ENCODE peak calls at places on chromosomes 7 and 10, in five cellular contexts. F is stimulated activated CD8-positive, alpha-beta memory T cell treated with anti-CD3 and anti-CD28 coated beads, Interleukin-4, amount 100 ng/mL, for 1 hour; H is activated T-cell treated with anti-CD3 and anti-CD28 coated beads for 48 hours; W is stimulated activated naive CD4-positive, alpha-beta T cell; Q is colonic mucosa. L is an unnamed sample.

GRCh38 chr7:134452991-134453473 is 5.9 kb downstream of the AKR1B1 start:
- DNase-seq in Q (no peak), W (no peak), H (no peak), F (no peak), L (no peak)

GRCh38 chr7:80722596-80723141 is 84.2 kb downstream of the CD36 start:
- DNase-seq in Q (no peak), H (no peak), F (no peak), W (no peak), L (peak)

GRCh38 chr10:121049923-121050322 is 198.8 kb downstream of the WDR11 start:
- DNase-seq in F (no peak), H (no peak), Q (no peak), W (no peak), L (no peak)

GRCh38 chr10:102431452-102432124 is 786 bp downstream of the CUEDC2 start:
- DNase-seq in H (no peak), Q (no peak), F (no peak), W (no peak), L (no peak)

GRCh38 chr7:159144756-159145543 is at the start of gene VIPR2:
- DNase-seq in Q (no peak), W (peak), H (no peak), F (no peak), L (no peak)

GRCh38 chr10:132784582-132785432 is 1.1 kb downstream of the NKX6-2 start:
- DNase-seq in W (no peak), F (no peak), Q (no peak), H (no peak), L (no peak)

GRCh38 chr7:55024776-55025175 is 6.0 kb downstream of the EGFR start:
- DNase-seq in F (no peak), H (no peak), Q (no peak), W (no peak), L (no peak)

GRCh38 chr10:82768040-82768439 is 893.0 kb downstream of the NRG3 start:
- DNase-seq in H (no peak), Q (no peak), W (no peak), F (no peak), L (no peak)

GRCh38 chr10:27658788-27659187 is 86.8 kb downstream of the MKX start:
- DNase-seq in W (no peak), H (no peak), F (no peak), Q (no peak), L (no peak)

GRCh38 chr7:88546808-88547207 is 212.7 kb upstream of the ZNF804B start:
- DNase-seq in F (no peak), H (no peak), Q (peak), W (no peak), L (peak)

GRCh38 chr7:12732428-12732827 is 45.0 kb downstream of the ARL4A start:
- DNase-seq in Q (no peak), W (no peak), H (no peak), F (no peak), L (no peak)

GRCh38 chr7:54339074-54339473 is 203.1 kb upstream of the VSTM2A start:
- DNase-seq in H (no peak), W (no peak), F (no peak), Q (no peak), L (no peak)

GRCh38 chr10:42630537-42631134 is 7.7 kb downstream of the ZNF33B start:
- DNase-seq in F (no peak), W (no peak), H (no peak), Q (no peak), L (no peak)

GRCh38 chr7:49928787-49929186 is 155.3 kb downstream of the VWC2 start:
- DNase-seq in H (no peak), W (no peak), Q (no peak), F (no peak), L (no peak)

GRCh38 chr7:64905133-64905532 is 2.1 kb downstream of the ZNF273 start:
- DNase-seq in Q (no peak), W (no peak), H (no peak), F (no peak), L (no peak)

GRCh38 chr7:98107313-98107691 is 640 bp downstream of the LMTK2 start:
- DNase-seq in W (peak), F (no peak), H (no peak), Q (no peak), L (no peak)

GRCh38 chr7:27868117-27868516 is 128.2 kb downstream of the TAX1BP1 start:
- DNase-seq in H (no peak), Q (no peak), W (no peak), F (no peak), L (no peak)

GRCh38 chr10:121994429-121994881 is 5.5 kb downstream of the TACC2 start:
- DNase-seq in H (no peak), F (no peak), W (no peak), Q (peak), L (no peak)

GRCh38 chr7:147311332-147311731 is 1194.7 kb downstream of the CNTNAP2 start:
- DNase-seq in H (no peak), W (no peak), Q (no peak), F (no peak), L (no peak)